ENCODE peak calls at places on chromosome 10, in eight cellular contexts. S is GM12878, E is SK-N-SH, Y is A549, W is HL-60, G is HepG2, M is K562, Q is GM23338. O is an unnamed sample.

GRCh38 chr10:28592953-28593352 is 60.0 kb downstream of the WAC start:
- DNase-seq in S (no peak), E (no peak), Y (peak), W (peak), G (peak), M (peak), Q (no peak), O (no peak)

GRCh38 chr10:128744092-128744491 is 617.9 kb upstream of the MKI67 start:
- DNase-seq in S (no peak), E (no peak), Y (no peak), W (no peak), G (no peak), M (no peak), Q (no peak), O (no peak)

GRCh38 chr10:97332586-97333350 is 1.8 kb downstream of the FRAT2 start:
- DNase-seq in S (no peak), E (no peak), Y (peak), W (peak), G (peak), M (peak), Q (peak), O (peak)

GRCh38 chr10:132202070-132202970 is 15.6 kb downstream of the DPYSL4 start:
- DNase-seq in S (no peak), E (no peak), Y (no peak), W (no peak), G (no peak), M (no peak), Q (no peak), O (no peak)

GRCh38 chr10:12042409-12042796 is 206 bp downstream of the UPF2 start:
- DNase-seq in S (no peak), E (no peak), Y (no peak), W (peak), G (no peak), M (peak), Q (peak), O (no peak)

GRCh38 chr10:128211953-128212727 is 85.9 kb upstream of the MKI67 start:
- DNase-seq in S (peak), E (peak), Y (peak), W (peak), G (peak), M (peak), Q (peak), O (no peak)

GRCh38 chr10:21733710-21734109 is 199.7 kb downstream of the MLLT10 start:
- DNase-seq in S (no peak), E (no peak), Y (no peak), W (no peak), G (no peak), M (no peak), Q (no peak), O (no peak)

GRCh38 chr10:50461123-50461522 is 162.6 kb downstream of the SGMS1 start:
- DNase-seq in S (no peak), E (no peak), Y (no peak), W (no peak), G (no peak), M (no peak), Q (no peak), O (no peak)

GRCh38 chr10:127228195-127228785 is 31.9 kb upstream of the INSYN2A start:
- DNase-seq in S (no peak), E (no peak), Y (no peak), W (no peak), G (peak), M (no peak), Q (no peak), O (no peak)

GRCh38 chr10:84267503-84268126 is 22.8 kb downstream of the RGR start:
- DNase-seq in S (no peak), E (no peak), Y (peak), W (no peak), G (peak), M (peak), Q (peak), O (no peak)

GRCh38 chr10:121833387-121833786 is 94.4 kb downstream of the ATE1 start:
- DNase-seq in S (no peak), E (no peak), Y (no peak), W (no peak), G (no peak), M (no peak), Q (no peak), O (no peak)

GRCh38 chr10:124380256-124380995 is 38.3 kb downstream of the OAT start:
- DNase-seq in S (no peak), E (peak), Y (no peak), W (no peak), G (no peak), M (no peak), Q (no peak), O (no peak)

GRCh38 chr10:15764867-15765454 is 45.2 kb upstream of the ITGA8 start:
- DNase-seq in S (no peak), E (no peak), Y (no peak), W (no peak), G (no peak), M (no peak), Q (no peak), O (no peak)

GRCh38 chr10:25261571-25261970 is 86.8 kb downstream of the GPR158 start:
- DNase-seq in S (no peak), E (no peak), Y (no peak), W (no peak), G (no peak), M (no peak), Q (no peak), O (no peak)

GRCh38 chr10:109866168-109866994 is 56.9 kb downstream of the XPNPEP1 start:
- DNase-seq in S (no peak), E (peak), Y (peak), W (no peak), G (no peak), M (peak), Q (peak), O (no peak)

GRCh38 chr10:132149917-132150316 is 36.8 kb upstream of the DPYSL4 start:
- DNase-seq in S (no peak), E (no peak), Y (no peak), W (no peak), G (no peak), M (no peak), Q (no peak), O (no peak)

GRCh38 chr10:19329475-19329874 is 280.9 kb downstream of the MALRD1 start:
- DNase-seq in S (no peak), E (no peak), Y (no peak), W (no peak), G (peak), M (no peak), Q (no peak), O (no peak)

GRCh38 chr10:91194497-91195179 is 25.8 kb upstream of the PCGF5 start:
- DNase-seq in S (no peak), E (no peak), Y (no peak), W (no peak), G (no peak), M (no peak), Q (no peak), O (no peak)

GRCh38 chr10:30127120-30127541 is 67.7 kb upstream of the JCAD start:
- DNase-seq in S (no peak), E (no peak), Y (no peak), W (no peak), G (no peak), M (no peak), Q (no peak), O (no peak)

GRCh38 chr10:24462889-24463552 is 254.1 kb downstream of the KIAA1217 start:
- DNase-seq in S (no peak), E (no peak), Y (peak), W (no peak), G (no peak), M (no peak), Q (no peak), O (no peak)

GRCh38 chr10:3400368-3400767 is 227.8 kb upstream of the PITRM1 start:
- DNase-seq in S (no peak), E (no peak), Y (no peak), W (no peak), G (no peak), M (no peak), Q (no peak), O (no peak)

GRCh38 chr10:17888189-17888588 is 63.5 kb upstream of the SLC39A12 start:
- DNase-seq in S (no peak), E (no peak), Y (peak), W (no peak), G (no peak), M (no peak), Q (no peak), O (no peak)

GRCh38 chr10:10996966-10997620 is 20.6 kb upstream of the CELF2 start:
- DNase-seq in S (no peak), E (no peak), Y (no peak), W (no peak), G (no peak), M (no peak), Q (no peak), O (no peak)

GRCh38 chr10:33335800-33336605 is 1.5 kb upstream of the NRP1 start:
- DNase-seq in S (no peak), E (peak), Y (peak), W (no peak), G (no peak), M (no peak), Q (peak), O (no peak)

GRCh38 chr10:31584098-31584631 is 265.1 kb downstream of the ZEB1 start:
- DNase-seq in S (no peak), E (peak), Y (no peak), W (no peak), G (no peak), M (no peak), Q (peak), O (no peak)

GRCh38 chr10:7887417-7887816 is 69.1 kb downstream of the TAF3 start:
- DNase-seq in S (no peak), E (no peak), Y (no peak), W (no peak), G (no peak), M (no peak), Q (no peak), O (no peak)

GRCh38 chr10:58361353-58361752 is 23.9 kb upstream of the TFAM start:
- DNase-seq in S (no peak), E (no peak), Y (no peak), W (no peak), G (no peak), M (no peak), Q (no peak), O (no peak)

GRCh38 chr10:86579883-86580548 is 58.4 kb upstream of the WAPL start:
- DNase-seq in S (no peak), E (no peak), Y (no peak), W (no peak), G (no peak), M (no peak), Q (no peak), O (no peak)

GRCh38 chr10:33703897-33704825 is 369.7 kb upstream of the NRP1 start:
- DNase-seq in S (no peak), E (no peak), Y (no peak), W (no peak), G (no peak), M (no peak), Q (no peak), O (no peak)

GRCh38 chr10:110556993-110557601 is 10.4 kb upstream of the SMC3 start:
- DNase-seq in S (no peak), E (peak), Y (peak), W (no peak), G (peak), M (peak), Q (peak), O (no peak)

GRCh38 chr10:105538933-105539332 is 897.8 kb downstream of the SORCS3 start:
- DNase-seq in S (no peak), E (no peak), Y (no peak), W (no peak), G (no peak), M (no peak), Q (peak), O (no peak)

GRCh38 chr10:125472037-125472607 is 210.8 kb downstream of the TEX36 start:
- DNase-seq in S (no peak), E (no peak), Y (no peak), W (no peak), G (peak), M (no peak), Q (no peak), O (no peak)

DNA sequence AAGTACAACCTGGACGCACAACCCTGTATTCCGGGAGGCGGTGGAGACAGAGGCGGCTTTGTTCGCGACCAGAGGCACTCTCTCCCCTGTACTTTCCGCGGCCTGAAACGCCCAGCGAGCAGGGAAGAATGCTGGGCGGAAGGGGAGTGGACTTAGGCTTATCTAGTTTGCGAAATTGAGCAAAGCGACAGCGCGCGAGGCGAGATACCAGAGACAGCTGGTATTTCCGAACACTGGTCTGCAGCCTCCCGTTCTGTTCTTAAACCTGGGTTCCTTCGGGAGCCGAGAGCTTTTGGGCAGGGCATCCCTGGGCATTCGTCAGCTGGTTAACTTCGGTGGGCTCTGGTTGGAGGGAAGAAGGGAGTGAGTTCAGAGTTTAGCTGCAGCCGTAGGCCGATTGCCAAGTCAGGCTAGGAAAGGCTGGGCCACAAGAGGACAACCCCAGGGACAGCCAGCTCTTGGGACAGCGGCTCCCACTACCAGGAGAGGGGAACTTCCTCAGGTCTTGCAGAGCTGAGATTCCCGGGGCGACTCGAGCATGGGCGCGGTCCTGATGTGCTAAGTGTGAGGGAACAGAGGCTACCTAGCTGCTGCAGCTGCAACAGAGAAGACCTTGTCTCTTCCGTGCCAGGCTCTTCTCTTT is 3.9 kb downstream of the HMX3 start:
- DNase-seq in S (no peak), E (no peak), Y (peak), W (no peak), G (peak), M (peak), Q (peak), O (no peak)
- TF ChIP-seq REST in S (no peak), E (no peak), Y (no peak), W (no peak), G (no peak), M (no peak), Q (no peak), O (no peak)

DNA sequence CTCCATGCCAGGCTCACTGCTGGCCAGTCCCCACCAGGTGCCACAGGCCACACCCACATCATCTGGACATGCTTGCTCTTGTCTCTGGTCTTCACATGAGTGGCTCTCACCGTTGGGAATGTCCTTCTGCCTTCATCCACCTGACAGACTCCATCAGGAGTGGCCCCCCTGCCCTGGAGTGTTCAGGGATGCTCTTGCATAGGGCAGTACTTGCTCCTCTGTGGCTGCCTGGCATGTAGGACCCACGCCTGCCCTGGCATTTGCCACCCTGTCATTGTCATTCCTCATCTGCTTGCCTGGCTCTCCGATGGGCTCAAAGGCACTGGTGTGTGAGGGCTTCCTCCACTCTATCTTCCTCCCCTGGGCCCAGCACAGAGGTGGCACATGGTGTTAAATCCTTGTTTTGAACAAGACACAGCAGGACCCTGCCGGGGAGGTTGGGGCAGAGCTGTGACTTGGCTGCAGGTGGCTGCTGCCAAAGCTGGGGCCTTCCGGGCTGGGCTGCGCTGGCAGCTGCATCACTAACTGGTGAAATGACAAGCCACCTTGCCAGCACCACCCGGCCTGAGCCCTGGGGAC is 1.8 kb downstream of the SH2D4B start:
- DNase-seq in S (no peak), E (no peak), Y (no peak), W (no peak), G (no peak), M (no peak), Q (no peak), O (no peak)
- TF ChIP-seq REST in S (no peak), E (no peak), Y (no peak), W (no peak), G (no peak), M (no peak), Q (no peak), O (no peak)

DNA sequence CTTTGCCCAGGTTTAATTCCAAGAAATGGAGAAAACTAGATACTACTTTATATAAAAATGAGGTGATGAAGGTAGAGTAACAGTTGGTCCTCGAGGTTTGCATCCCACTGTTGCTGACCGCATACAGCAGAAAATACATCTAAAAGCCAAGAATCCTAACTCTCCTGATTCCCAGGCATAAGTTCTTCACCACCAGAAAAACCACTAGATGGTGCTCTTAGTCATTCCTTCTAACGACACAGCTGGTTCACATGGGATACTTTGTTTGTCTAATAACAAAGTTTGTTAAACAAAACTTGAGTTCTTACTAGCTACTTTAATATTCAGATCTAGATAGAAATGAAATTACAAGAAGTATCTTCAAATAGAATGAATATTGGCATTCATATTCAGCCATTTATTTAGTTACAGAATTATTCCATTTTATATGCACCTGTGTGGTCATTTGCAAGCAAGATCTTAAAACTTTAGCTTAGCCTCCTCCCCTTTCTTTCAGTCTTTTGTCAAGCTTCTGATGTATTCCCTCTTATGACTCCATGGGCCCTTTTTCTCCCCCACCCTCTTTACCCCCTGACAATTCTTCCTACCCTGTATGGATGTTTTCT is 54.1 kb upstream of the CYP26C1 start:
- DNase-seq in S (no peak), E (peak), Y (peak), W (no peak), G (peak), M (no peak), Q (peak), O (no peak)
- TF ChIP-seq REST in S (no peak), E (no peak), Y (no peak), W (no peak), G (no peak), M (no peak), Q (no peak), O (no peak)

DNA sequence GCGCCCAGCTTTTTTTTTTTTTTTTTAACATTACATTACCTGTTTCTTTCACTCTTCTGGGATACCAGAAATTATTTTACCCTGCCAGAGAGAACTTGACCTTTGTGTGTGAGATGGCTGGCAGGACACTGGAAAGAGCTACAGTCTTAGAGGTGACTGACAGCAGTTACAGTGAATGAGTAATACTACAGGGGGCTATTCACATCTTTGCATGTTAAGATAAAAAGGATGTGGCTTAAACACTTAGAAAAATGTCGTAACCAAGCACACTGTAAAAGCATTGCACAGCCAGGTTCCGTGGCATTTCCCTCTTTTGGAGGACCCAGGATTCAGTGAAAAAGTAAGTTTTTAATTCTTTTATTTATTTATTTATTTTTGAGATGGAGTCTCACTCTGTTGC is 18.8 kb upstream of the TBC1D12 start:
- DNase-seq in S (no peak), E (no peak), Y (no peak), W (no peak), G (no peak), M (no peak), Q (no peak), O (no peak)
- TF ChIP-seq REST in S (no peak), E (no peak), Y (no peak), W (no peak), G (no peak), M (no peak), Q (no peak), O (no peak)

DNA sequence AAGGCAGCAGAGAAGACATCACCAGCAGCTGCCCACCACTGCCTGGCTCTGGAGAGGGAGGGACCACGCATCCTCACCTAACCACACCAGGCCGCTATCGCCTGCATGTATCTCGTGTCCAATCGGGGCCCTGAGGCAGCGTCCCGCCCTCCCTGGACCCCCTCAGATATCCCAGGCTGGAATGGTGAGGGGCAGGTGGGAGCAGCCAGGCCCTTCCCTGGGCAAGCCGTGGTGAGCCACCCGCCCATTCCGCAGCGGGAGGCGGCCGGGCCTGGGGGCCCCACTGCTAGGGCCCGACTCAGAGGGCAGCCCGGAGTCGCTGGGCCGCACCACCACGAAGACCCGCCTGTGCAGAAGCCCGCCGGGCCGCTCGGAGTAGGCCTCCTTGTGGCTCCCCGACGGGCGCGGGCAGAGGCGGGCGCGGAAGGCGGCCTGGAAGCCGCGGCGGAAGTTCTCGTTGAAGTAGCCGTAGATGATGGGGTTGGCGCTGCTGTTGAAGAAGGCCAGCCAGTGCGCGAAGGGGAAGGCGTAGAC is 21.6 kb upstream of the PPA1 start:
- DNase-seq in S (no peak), E (no peak), Y (no peak), W (no peak), G (no peak), M (no peak), Q (no peak), O (no peak)
- TF ChIP-seq REST in S (no peak), E (no peak), Y (no peak), W (no peak), G (no peak), M (no peak), Q (no peak), O (no peak)

GRCh38 chr10:81733547-81733946 is 141.4 kb upstream of the NRG3 start:
- DNase-seq in S (no peak), E (no peak), Y (no peak), W (no peak), G (no peak), M (no peak), Q (no peak), O (no peak)
- TF ChIP-seq REST in S (no peak), E (no peak), Y (no peak), W (no peak), G (no peak), M (no peak), Q (no peak), O (no peak)

GRCh38 chr10:68154211-68154497 is 44.9 kb downstream of the MYPN start:
- DNase-seq in S (no peak), E (peak), Y (peak), W (no peak), G (no peak), M (no peak), Q (peak), O (no peak)
- TF ChIP-seq REST in S (no peak), E (no peak), Y (no peak), W (no peak), G (no peak), M (no peak), Q (no peak), O (no peak)